ENCODE peak calls at places on chromosomes 11 and 22, in five cellular contexts. M is activated CD8-positive, alpha-beta memory T cell treated with anti-CD3 and anti-CD28 coated beads for 1 hour; L is SHP77 treated with DMSO at 0.1 percent for 48 hours; W is MV-4-11; P is activated gamma-delta T cell treated with anti-CD3 and anti-CD28 coated beads, Interleukin-2, amount 50 U/mL, for 16 hours. E is an unnamed sample.

GRCh38 chr22:34804588-34804987 is 261.4 kb upstream of the ISX start:
- DNase-seq in M (no peak), L (no peak), W (no peak), P (no peak), E (no peak)

GRCh38 chr11:86978756-86979608 is 23.8 kb upstream of the FZD4 start:
- DNase-seq in M (no peak), L (no peak), W (no peak), P (no peak), E (no peak)

GRCh38 chr22:39233736-39234120 is 11.1 kb downstream of the PDGFB start:
- DNase-seq in M (no peak), L (no peak), W (no peak), P (no peak), E (no peak)

GRCh38 chr11:107408762-107409200 is 48.8 kb downstream of the CWF19L2 start:
- DNase-seq in M (no peak), L (no peak), W (no peak), P (no peak), E (no peak)

GRCh38 chr22:45905924-45906865 is 70.8 kb downstream of the WNT7B start:
- DNase-seq in M (no peak), L (no peak), W (no peak), P (no peak), E (no peak)

GRCh38 chr11:20360650-20361049 is 2.9 kb upstream of the HTATIP2 start:
- DNase-seq in M (no peak), L (no peak), W (peak; percentile 58), P (no peak), E (no peak)

GRCh38 chr22:49810363-49811013 is 17.2 kb downstream of the BRD1 start:
- DNase-seq in M (no peak), L (no peak), W (peak; percentile 14), P (no peak), E (no peak)

GRCh38 chr11:107457205-107457557 is 444 bp downstream of the CWF19L2 start:
- DNase-seq in M (no peak), L (no peak), W (no peak), P (no peak), E (no peak)

GRCh38 chr11:78364128-78364751 is 53.4 kb downstream of the GAB2 start:
- DNase-seq in M (no peak), L (no peak), W (no peak), P (no peak), E (no peak)

GRCh38 chr11:86277741-86278140 is 24.3 kb upstream of the HIKESHI start:
- DNase-seq in M (no peak), L (no peak), W (no peak), P (no peak), E (no peak)

GRCh38 chr11:36376888-36377758 is 81.0 kb downstream of the PRR5L start:
- DNase-seq in M (no peak), L (no peak), W (peak; percentile 27), P (peak; percentile 28), E (no peak)

GRCh38 chr11:69906453-69906907 is 87.3 kb upstream of the FGF3 start:
- DNase-seq in M (no peak), L (no peak), W (no peak), P (no peak), E (no peak)

GRCh38 chr11:112346586-112346985 is 85.9 kb upstream of the PLET1 start:
- DNase-seq in M (no peak), L (no peak), W (no peak), P (no peak), E (no peak)

GRCh38 chr11:86636275-86636674 is 36.1 kb downstream of the ME3 start:
- DNase-seq in M (no peak), L (no peak), W (no peak), P (no peak), E (no peak)

GRCh38 chr22:46761017-46761416 is 1.4 kb upstream of the TBC1D22A start:
- DNase-seq in M (no peak), L (no peak), W (no peak), P (no peak), E (no peak)

GRCh38 chr22:35629406-35630234 is 12.5 kb upstream of the MB start:
- DNase-seq in M (no peak), L (no peak), W (peak; percentile 85), P (peak; percentile 46), E (no peak)

GRCh38 chr22:48711669-48712068 is 1116.0 kb downstream of the BRD1 start:
- DNase-seq in M (no peak), L (no peak), W (no peak), P (no peak), E (no peak)

GRCh38 chr22:37228106-37229011 is 15.7 kb downstream of the RAC2 start:
- DNase-seq in M (no peak), L (no peak), W (peak; percentile 41), P (no peak), E (no peak)

GRCh38 chr11:17208257-17208999 is 642 bp upstream of the PIK3C2A start:
- DNase-seq in M (no peak), L (peak; percentile 50), W (no peak), P (peak; percentile 24), E (peak; percentile 78)

GRCh38 chr11:12556788-12557384 is 117.3 kb upstream of the TEAD1 start:
- DNase-seq in M (no peak), L (no peak), W (no peak), P (no peak), E (no peak)

GRCh38 chr22:38249301-38249700 is 23.5 kb downstream of the TMEM184B start:
- DNase-seq in M (no peak), L (no peak), W (no peak), P (no peak), E (no peak)

GRCh38 chr11:47189100-47189834 is 3.0 kb upstream of the PACSIN3 start:
- DNase-seq in M (no peak), L (no peak), W (no peak), P (no peak), E (no peak)